ENCODE peak calls at places on chromosome 4, in four cellular contexts. Y is heart right ventricle, D is PC-3, W is HCT116. P is an unnamed sample.

GRCh38 chr4:138301536-138301935 is 59.4 kb upstream of the SLC7A11 start:
- DNase-seq in Y (no peak), D (no peak), W (no peak), P (no peak)

GRCh38 chr4:38069271-38069760 is 109.1 kb downstream of the PTTG2 start:
- DNase-seq in Y (no peak), D (peak), W (no peak), P (peak)

GRCh38 chr4:53589511-53589910 is 1.8 kb downstream of the LNX1 start:
- DNase-seq in Y (no peak), D (no peak), W (no peak), P (no peak)

GRCh38 chr4:114603455-114603854 is 4.8 kb downstream of the UGT8 start:
- DNase-seq in Y (no peak), D (no peak), W (no peak), P (no peak)

GRCh38 chr4:106454581-106454980 is 86.0 kb upstream of the GIMD1 start:
- DNase-seq in Y (no peak), D (no peak), W (no peak), P (no peak)

GRCh38 chr4:189294570-189294969 is 646.1 kb upstream of the FRG1 start:
- DNase-seq in Y (no peak), D (peak), W (no peak), P (no peak)

GRCh38 chr4:47690611-47691010 is 147.3 kb downstream of the CORIN start:
- DNase-seq in Y (no peak), D (no peak), W (no peak), P (no peak)

GRCh38 chr4:129064717-129065116 is 28.6 kb downstream of the SCLT1 start:
- DNase-seq in Y (no peak), D (peak), W (no peak), P (no peak)

GRCh38 chr4:144176476-144176875 is 36.0 kb upstream of the GYPA start:
- DNase-seq in Y (no peak), D (no peak), W (no peak), P (no peak)

GRCh38 chr4:163495900-163496299 is 1.4 kb downstream of the TMA16 start:
- DNase-seq in Y (no peak), D (no peak), W (no peak), P (no peak)

GRCh38 chr4:29711226-29711625 is 1008.9 kb upstream of the PCDH7 start:
- DNase-seq in Y (no peak), D (peak), W (no peak), P (no peak)

GRCh38 chr4:26238426-26238781 is 82.4 kb upstream of the RBPJ start:
- DNase-seq in Y (no peak), D (peak), W (no peak), P (peak)

GRCh38 chr4:117422272-117422671 is 336.9 kb upstream of the TRAM1L1 start:
- DNase-seq in Y (no peak), D (no peak), W (no peak), P (no peak)

GRCh38 chr4:94469221-94469784 is 17.6 kb downstream of the PDLIM5 start:
- DNase-seq in Y (no peak), D (no peak), W (no peak), P (no peak)

GRCh38 chr4:80454040-80454439 is 118.5 kb downstream of the CFAP299 start:
- DNase-seq in Y (no peak), D (peak), W (peak), P (no peak)

GRCh38 chr4:3251691-3252479 is 2.9 kb downstream of the MSANTD1 start:
- DNase-seq in Y (no peak), D (no peak), W (no peak), P (no peak)

GRCh38 chr4:6568689-6569332 is 6.2 kb upstream of the MAN2B2 start:
- DNase-seq in Y (no peak), D (peak), W (peak), P (no peak)

GRCh38 chr4:26785312-26785711 is 75.3 kb upstream of the STIM2 start:
- DNase-seq in Y (no peak), D (no peak), W (no peak), P (no peak)

GRCh38 chr4:112113786-112114185 is 31.5 kb upstream of the FAM241A start:
- DNase-seq in Y (no peak), D (no peak), W (no peak), P (no peak)
- H3K27ac ChIP-seq in Y (no peak), D (peak), W (no peak), P (peak)

GRCh38 chr4:98638661-98639060 is 19.8 kb downstream of the TSPAN5 start:
- DNase-seq in Y (no peak), D (no peak), W (no peak), P (no peak)

GRCh38 chr4:98641906-98642668 is 16.3 kb downstream of the TSPAN5 start:
- DNase-seq in Y (no peak), D (no peak), W (no peak), P (no peak)

GRCh38 chr4:98639108-98639507 is 19.3 kb downstream of the TSPAN5 start:
- DNase-seq in Y (no peak), D (no peak), W (no peak), P (no peak)

GRCh38 chr4:98641393-98641792 is 17.0 kb downstream of the TSPAN5 start:
- DNase-seq in Y (no peak), D (no peak), W (no peak), P (no peak)

GRCh38 chr4:98639523-98639922 is 18.9 kb downstream of the TSPAN5 start:
- DNase-seq in Y (no peak), D (no peak), W (no peak), P (no peak)
- H3K4me3 ChIP-seq in Y (no peak), D (no peak), W (no peak), P (no peak)

GRCh38 chr4:185737489-185738037 is 74.4 kb downstream of the SORBS2 start:
- DNase-seq in Y (no peak), D (no peak), W (no peak), P (no peak)

GRCh38 chr4:185738038-185738552 is 73.9 kb downstream of the SORBS2 start:
- DNase-seq in Y (no peak), D (no peak), W (no peak), P (no peak)

GRCh38 chr4:185734214-185734613 is 77.8 kb downstream of the SORBS2 start:
- DNase-seq in Y (no peak), D (no peak), W (no peak), P (no peak)

GRCh38 chr4:185735887-185736286 is 76.1 kb downstream of the SORBS2 start:
- DNase-seq in Y (no peak), D (no peak), W (no peak), P (no peak)

DNA sequence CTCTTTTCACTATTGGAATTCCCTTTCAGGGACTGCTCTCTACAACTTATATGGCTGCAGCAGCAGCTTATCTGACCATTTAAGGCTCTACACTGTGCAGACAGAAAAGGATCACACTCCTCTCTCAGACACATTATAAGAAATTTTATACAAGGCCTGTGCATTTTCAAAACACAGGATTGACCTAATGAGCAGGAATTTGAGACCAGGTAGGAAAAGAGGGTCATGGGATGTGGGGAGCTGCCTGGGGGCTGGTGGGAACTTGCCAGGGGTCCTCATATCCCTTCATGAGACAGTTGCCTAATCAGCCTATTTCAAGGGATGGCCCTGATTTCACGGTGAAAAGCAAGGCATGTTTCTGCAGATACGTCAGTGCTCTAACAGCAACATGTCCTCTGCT is 77.1 kb downstream of the SORBS2 start:
- DNase-seq in Y (no peak), D (no peak), W (no peak), P (no peak)
- H3K27ac ChIP-seq in Y (peak), D (no peak), W (no peak), P (no peak)

GRCh38 chr4:145937990-145938611 is 522 bp downstream of the ZNF827 start:
- DNase-seq in Y (peak), D (peak), W (no peak), P (peak)
- H3K4me3 ChIP-seq in Y (peak), D (peak), W (peak), P (peak)

GRCh38 chr4:7860600-7861158 is 79.0 kb downstream of the AFAP1 start:
- DNase-seq in Y (no peak), D (no peak), W (no peak), P (no peak)

GRCh38 chr4:7859350-7859749 is 80.3 kb downstream of the AFAP1 start:
- DNase-seq in Y (no peak), D (no peak), W (no peak), P (no peak)

GRCh38 chr4:7857238-7857701 is 82.4 kb downstream of the AFAP1 start:
- DNase-seq in Y (peak), D (peak), W (no peak), P (no peak)

GRCh38 chr4:7857993-7858392 is 81.7 kb downstream of the AFAP1 start:
- DNase-seq in Y (no peak), D (no peak), W (no peak), P (no peak)

DNA sequence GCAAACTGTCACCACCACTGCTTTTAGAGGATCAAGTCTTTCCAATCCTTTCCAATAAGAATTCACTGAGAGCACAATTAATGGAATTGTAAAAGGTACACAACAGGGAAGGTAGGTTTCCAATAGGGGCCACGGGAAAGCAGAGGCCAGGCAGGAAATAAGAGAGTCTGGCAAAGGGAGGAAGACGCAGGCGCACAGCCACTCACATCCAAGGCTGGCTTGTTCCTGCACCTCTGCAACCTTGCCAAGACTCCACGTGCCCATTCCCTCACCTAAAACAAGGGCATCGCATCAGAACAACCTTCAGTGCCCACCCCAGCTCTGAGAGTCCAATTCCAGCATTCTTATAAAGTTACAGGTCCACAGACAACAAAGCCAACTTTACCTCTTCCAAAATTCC is 81.2 kb downstream of the AFAP1 start:
- DNase-seq in Y (no peak), D (no peak), W (no peak), P (no peak)
- H3K27ac ChIP-seq in Y (peak), D (peak), W (no peak), P (no peak)

DNA sequence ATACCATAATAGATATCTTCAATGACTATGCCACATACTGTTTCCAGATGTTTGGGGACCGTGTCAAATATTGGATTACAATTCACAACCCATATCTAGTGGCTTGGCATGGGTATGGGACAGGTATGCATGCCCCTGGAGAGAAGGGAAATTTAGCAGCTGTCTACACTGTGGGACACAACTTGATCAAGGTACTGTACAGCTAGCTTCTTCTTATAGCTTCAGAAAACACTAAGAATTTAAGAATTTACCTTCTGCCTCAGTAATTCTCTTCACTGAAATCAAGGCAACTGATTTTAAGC is 805 bp downstream of the KLB start:
- DNase-seq in Y (no peak), D (no peak), W (no peak), P (no peak)
- H3K4me3 ChIP-seq in Y (no peak), D (no peak), W (no peak), P (no peak)

DNA sequence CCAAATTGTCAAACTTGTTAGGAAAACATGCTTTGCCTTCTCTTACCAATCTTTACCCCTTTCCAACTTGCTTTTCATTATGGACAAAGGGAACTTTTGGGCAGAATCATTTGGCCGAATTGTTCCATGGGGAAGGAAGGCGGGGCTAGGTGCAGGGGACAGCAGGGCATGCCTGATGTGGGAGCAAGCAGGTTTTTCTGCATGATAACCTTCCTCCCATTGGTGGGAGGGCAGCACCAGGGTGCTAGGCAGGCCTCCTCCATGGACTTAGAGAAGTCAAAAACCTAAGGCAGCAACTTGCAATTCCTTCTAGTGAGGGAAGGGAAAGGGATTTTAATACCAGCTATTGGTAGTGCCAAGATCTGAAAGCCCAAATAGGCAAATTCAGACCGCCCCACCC is 260.5 kb downstream of the MAPK10 start:
- DNase-seq in Y (no peak), D (no peak), W (no peak), P (no peak)
- H3K27ac ChIP-seq in Y (no peak), D (no peak), W (no peak), P (no peak)

GRCh38 chr4:109913842-109914241 is 1.2 kb downstream of the EGF start:
- DNase-seq in Y (no peak), D (no peak), W (no peak), P (no peak)
- H3K4me3 ChIP-seq in Y (peak), D (peak), W (no peak), P (peak)